ENCODE peak calls at places on chromosomes 2 and 18, in eight cellular contexts. R is adrenal gland, I is IMR-90, K is stomach, L is transverse colon, E is A549, O is HepG2, T is GM12892. M is an unnamed sample.

GRCh38 chr18:24019641-24020331 is 5.2 kb downstream of the TTC39C start:
- DNase-seq in I (no peak), T (no peak), K (no peak), O (no peak), L (no peak), E (no peak), R (no peak), M (no peak)

GRCh38 chr2:127078028-127078427 is 28.9 kb downstream of the BIN1 start:
- DNase-seq in R (no peak), O (no peak), E (no peak), K (no peak), L (no peak), T (no peak), I (no peak), M (no peak)

GRCh38 chr18:3554091-3554601 is 104.2 kb downstream of the TGIF1 start:
- DNase-seq in T (no peak), L (no peak), O (peak), E (no peak), R (no peak), K (no peak), I (no peak), M (no peak)

GRCh38 chr18:49277395-49278036 is 182.9 kb downstream of the DYM start:
- DNase-seq in K (no peak), O (no peak), L (no peak), R (no peak), I (peak), E (no peak), T (no peak), M (no peak)

GRCh38 chr18:51037230-51037629 is 7.2 kb downstream of the SMAD4 start:
- DNase-seq in I (no peak), T (no peak), L (no peak), O (no peak), R (no peak), E (no peak), K (no peak), M (no peak)

GRCh38 chr2:217218269-217219140 is 358.6 kb upstream of the TNP1 start:
- DNase-seq in L (no peak), E (no peak), I (peak), T (no peak), K (no peak), R (peak), O (no peak), M (no peak)

GRCh38 chr2:237298323-237299118 is 115.4 kb downstream of the COL6A3 start:
- DNase-seq in T (no peak), L (no peak), R (no peak), E (peak), I (peak), K (no peak), O (peak), M (peak)

GRCh38 chr2:170163666-170164065 is 14.3 kb upstream of the MYO3B start:
- DNase-seq in I (no peak), K (no peak), L (no peak), T (no peak), R (no peak), O (no peak), E (no peak), M (no peak)

GRCh38 chr2:2324119-2324518 is 7.0 kb downstream of the MYT1L start:
- DNase-seq in E (no peak), L (no peak), I (no peak), T (no peak), K (no peak), R (no peak), O (no peak), M (no peak)

GRCh38 chr18:41391616-41392610 is 563.1 kb upstream of the PIK3C3 start:
- DNase-seq in O (peak), L (peak), T (no peak), R (peak), E (peak), I (peak), K (peak), M (no peak)

GRCh38 chr2:211737282-211737681 is 801.3 kb downstream of the ERBB4 start:
- DNase-seq in O (no peak), K (no peak), I (no peak), E (no peak), R (no peak), L (no peak), T (no peak), M (no peak)

GRCh38 chr2:223943561-223944008 is 1.6 kb downstream of the WDFY1 start:
- DNase-seq in T (no peak), K (no peak), E (peak), R (no peak), O (peak), I (peak), L (peak), M (peak)

GRCh38 chr2:17208511-17208910 is 309.7 kb downstream of the RAD51AP2 start:
- DNase-seq in R (no peak), E (no peak), O (peak), L (no peak), I (peak), K (no peak), T (no peak), M (no peak)

GRCh38 chr2:120525056-120526046 is 179.4 kb downstream of the INHBB start:
- DNase-seq in K (no peak), R (peak), T (no peak), O (peak), L (no peak), I (no peak), E (peak), M (no peak)

GRCh38 chr18:75130591-75131274 is 78.2 kb downstream of the PTGR3 start:
- DNase-seq in L (no peak), O (no peak), R (no peak), E (no peak), T (no peak), K (no peak), I (peak), M (peak)

GRCh38 chr2:202221873-202222272 is 16.5 kb downstream of the SUMO1 start:
- DNase-seq in K (no peak), O (no peak), T (no peak), R (no peak), E (no peak), L (no peak), I (peak), M (no peak)

GRCh38 chr18:65769653-65770052 is 18.8 kb downstream of the CDH7 start:
- DNase-seq in K (no peak), R (no peak), O (no peak), T (no peak), E (no peak), L (no peak), I (no peak), M (no peak)

GRCh38 chr2:205731521-205731965 is 49.2 kb downstream of the NRP2 start:
- DNase-seq in T (no peak), R (no peak), K (no peak), L (no peak), I (peak), O (peak), E (peak), M (no peak)

GRCh38 chr2:23905155-23905554 is 21.8 kb downstream of the ATAD2B start:
- DNase-seq in I (peak), K (no peak), L (no peak), R (no peak), O (peak), E (no peak), T (no peak), M (no peak)

GRCh38 chr2:118291481-118291880 is 203.2 kb downstream of the INSIG2 start:
- DNase-seq in K (no peak), E (no peak), T (no peak), I (no peak), R (no peak), O (no peak), L (no peak), M (no peak)

GRCh38 chr2:43041167-43041566 is 185.2 kb downstream of the ZFP36L2 start:
- DNase-seq in T (no peak), I (no peak), O (no peak), R (no peak), K (no peak), E (no peak), L (no peak), M (no peak)

GRCh38 chr18:12750076-12750707 is 47.4 kb downstream of the PSMG2 start:
- DNase-seq in O (no peak), L (peak), I (no peak), E (no peak), K (no peak), T (no peak), R (peak), M (peak)

GRCh38 chr2:232491139-232491780 is 3.6 kb upstream of the ECEL1 start:
- DNase-seq in L (no peak), R (no peak), E (no peak), O (no peak), K (no peak), I (no peak), T (no peak), M (no peak)

GRCh38 chr2:64192570-64193192 is 48.5 kb upstream of the PELI1 start:
- DNase-seq in K (no peak), I (no peak), E (no peak), L (no peak), R (peak), O (peak), T (no peak), M (no peak)

GRCh38 chr18:12255626-12256026 is 1.5 kb downstream of the CIDEA start:
- DNase-seq in K (no peak), E (no peak), R (no peak), L (no peak), O (peak), I (peak), T (no peak), M (no peak)

GRCh38 chr18:74899554-74899953 is 301.9 kb downstream of the ZNF407 start:
- DNase-seq in R (peak), T (no peak), I (no peak), L (no peak), E (no peak), O (no peak), K (peak), M (no peak)

GRCh38 chr18:44521673-44522032 is 159.0 kb upstream of the SETBP1 start:
- DNase-seq in O (no peak), K (no peak), L (no peak), R (no peak), E (no peak), T (no peak), I (no peak), M (no peak)

GRCh38 chr2:97857553-97857952 is 138.2 kb downstream of the TMEM131 start:
- DNase-seq in I (no peak), R (no peak), E (no peak), K (no peak), L (no peak), T (no peak), O (no peak), M (no peak)

GRCh38 chr2:104849618-104850097 is 4.3 kb upstream of the POU3F3 start:
- DNase-seq in L (peak), I (peak), E (peak), K (no peak), O (peak), R (peak), T (no peak), M (peak)

GRCh38 chr2:207217442-207217841 is 51.7 kb upstream of the KLF7 start:
- DNase-seq in R (no peak), K (no peak), L (no peak), E (no peak), I (no peak), T (no peak), O (no peak), M (no peak)

GRCh38 chr2:170123593-170123992 is 54.4 kb upstream of the MYO3B start:
- DNase-seq in I (peak), O (peak), K (no peak), L (no peak), T (no peak), R (no peak), E (peak), M (no peak)

GRCh38 chr2:186429095-186429494 is 57.0 kb upstream of the ZC3H15 start:
- DNase-seq in K (no peak), O (no peak), R (no peak), E (no peak), L (no peak), T (no peak), I (peak), M (no peak)

GRCh38 chr2:65710356-65710755 is 278.0 kb upstream of the SPRED2 start:
- DNase-seq in I (no peak), T (no peak), R (no peak), L (no peak), O (no peak), E (no peak), K (no peak), M (no peak)

GRCh38 chr2:218216336-218216673 is 684 bp upstream of the ARPC2 start:
- DNase-seq in I (no peak), T (no peak), L (no peak), O (no peak), R (no peak), E (no peak), K (no peak), M (no peak)

GRCh38 chr2:40457846-40458245 is 6.0 kb upstream of the SLC8A1 start:
- DNase-seq in R (no peak), I (no peak), L (no peak), E (no peak), O (no peak), T (no peak), K (no peak), M (no peak)

GRCh38 chr2:32632089-32632488 is 4.2 kb downstream of the TTC27 start:
- DNase-seq in L (no peak), O (no peak), K (no peak), E (peak), R (no peak), I (peak), T (no peak), M (no peak)

GRCh38 chr18:73962251-73962650 is 185.4 kb downstream of the FBXO15 start:
- DNase-seq in O (no peak), E (no peak), T (no peak), K (no peak), R (no peak), I (peak), L (no peak), M (no peak)

DNA sequence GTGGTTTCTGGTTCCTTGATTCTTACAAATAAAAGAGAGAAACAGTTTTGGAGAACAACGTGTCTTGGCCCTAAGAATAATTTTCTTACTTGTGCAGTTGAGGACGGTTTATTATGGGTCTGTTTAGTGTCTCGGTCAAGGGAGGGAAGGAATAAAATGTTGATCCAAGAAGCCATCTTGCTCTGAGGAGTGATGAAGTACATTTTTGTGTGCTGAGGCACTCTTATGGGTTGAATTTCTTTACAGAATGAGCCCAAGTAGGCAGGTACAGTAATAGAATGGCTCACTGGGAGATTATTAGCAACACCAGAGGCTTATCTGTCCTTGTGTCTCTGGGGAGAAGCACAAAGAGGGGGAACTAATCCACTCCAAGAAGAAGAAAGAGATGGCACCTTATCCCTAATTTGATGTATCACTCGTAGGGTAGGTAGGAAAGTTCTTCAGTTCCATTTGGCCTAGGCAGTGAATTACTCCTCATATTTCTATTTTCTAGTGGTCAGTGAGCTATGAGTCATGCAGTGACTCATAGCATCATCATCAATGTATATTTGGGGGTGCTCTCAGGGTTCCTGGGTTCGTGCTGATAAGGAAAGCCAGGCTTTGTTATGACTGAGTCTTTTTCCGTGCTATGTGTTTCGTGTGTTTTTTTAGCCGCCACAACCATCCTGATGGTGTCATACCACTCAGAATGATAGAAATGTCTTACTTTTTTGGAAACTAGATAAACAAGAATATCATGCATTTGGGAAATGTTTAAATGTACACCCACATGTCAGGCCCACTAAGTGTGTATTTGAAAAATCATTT is 250.1 kb upstream of the CTAGE1 start:
- DNase-seq in T (peak), I (peak), O (no peak), E (peak), L (no peak), K (no peak), R (no peak), M (no peak)
- TF ChIP-seq POLR2A in T (no peak), I (no peak), O (no peak), E (no peak), L (no peak), K (no peak), R (no peak), M (no peak)

GRCh38 chr18:6732952-6733351 is 3.4 kb downstream of the ARHGAP28 start:
- DNase-seq in K (no peak), R (no peak), O (no peak), I (no peak), L (no peak), E (no peak), T (no peak), M (no peak)

GRCh38 chr18:6728809-6729246 is 688 bp upstream of the ARHGAP28 start:
- DNase-seq in E (no peak), I (no peak), L (no peak), T (no peak), K (no peak), O (no peak), R (no peak), M (no peak)

GRCh38 chr18:6728318-6728717 is 1.2 kb upstream of the ARHGAP28 start:
- DNase-seq in E (no peak), L (no peak), R (no peak), I (no peak), O (no peak), T (no peak), K (no peak), M (no peak)

GRCh38 chr18:6731197-6731596 is 1.7 kb downstream of the ARHGAP28 start:
- DNase-seq in O (no peak), R (no peak), T (no peak), E (no peak), K (no peak), I (peak), L (no peak), M (no peak)

GRCh38 chr18:6729247-6730091 is at the start of gene ARHGAP28:
- DNase-seq in T (peak), L (peak), E (peak), K (peak), O (no peak), R (peak), I (peak), M (peak)
- TF ChIP-seq POLR2A in T (no peak), L (peak), E (no peak), K (no peak), O (no peak), R (peak), I (peak), M (no peak)

GRCh38 chr2:158457826-158458616 is 1.3 kb downstream of the PKP4 start:
- DNase-seq in O (peak), K (peak), E (peak), R (peak), L (peak), I (peak), T (peak), M (peak)

GRCh38 chr2:158456309-158457066 is at the start of the genes CCDC148 and PKP4:
- DNase-seq in L (peak), R (peak), E (peak), K (peak), T (peak), I (peak), O (peak), M (peak)

GRCh38 chr2:158458617-158458920 is 1.8 kb downstream of the PKP4 start:
- DNase-seq in T (no peak), L (no peak), K (no peak), O (peak), I (peak), R (no peak), E (no peak), M (no peak)

GRCh38 chr2:158459161-158460003 is 2.6 kb downstream of the PKP4 start:
- DNase-seq in K (no peak), R (no peak), T (no peak), E (peak), I (no peak), L (no peak), O (peak), M (no peak)

GRCh38 chr2:158457092-158457825 is 507 bp downstream of the PKP4 start:
- DNase-seq in O (peak), R (peak), T (peak), E (peak), K (peak), I (peak), L (peak), M (peak)
- TF ChIP-seq POLR2A in O (peak), R (no peak), T (no peak), E (peak), K (no peak), I (no peak), L (no peak), M (no peak)

DNA sequence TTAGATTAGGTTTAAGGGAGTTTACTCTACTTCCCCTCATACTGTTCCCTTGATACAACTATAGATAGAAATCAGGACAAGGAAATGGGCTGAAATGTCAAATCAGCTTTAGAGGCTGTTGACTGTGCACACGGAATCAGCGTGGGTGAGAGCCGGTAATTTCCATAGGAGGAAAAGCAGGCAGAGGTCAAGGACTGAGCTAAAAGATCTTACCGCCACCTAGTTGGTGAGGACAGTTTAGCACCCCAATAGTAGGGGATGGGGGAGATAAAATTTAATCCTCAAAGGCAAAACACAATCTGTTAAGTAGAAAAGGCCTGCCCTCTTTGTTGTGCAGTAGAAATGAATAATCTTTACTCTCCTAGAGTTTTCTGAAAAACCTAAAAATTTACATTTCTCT is 1154.5 kb upstream of the CHAC2 start:
- DNase-seq in T (no peak), R (no peak), O (no peak), E (peak), K (no peak), I (no peak), L (no peak), M (no peak)
- TF ChIP-seq POLR2A in T (no peak), R (no peak), O (no peak), E (no peak), K (no peak), I (no peak), L (no peak), M (no peak)

GRCh38 chr2:134307334-134307733 is 53.5 kb downstream of the MGAT5 start:
- DNase-seq in I (no peak), R (no peak), E (no peak), O (no peak), L (no peak), T (no peak), K (no peak), M (no peak)
- TF ChIP-seq POLR2A in I (no peak), R (no peak), E (no peak), O (no peak), L (no peak), T (no peak), K (no peak), M (no peak)

GRCh38 chr2:70087703-70088507 is 628 bp downstream of the PCBP1 start:
- DNase-seq in T (peak), E (peak), I (peak), L (peak), O (peak), R (peak), K (peak), M (peak)

GRCh38 chr2:70085711-70086277 is 1.5 kb upstream of the PCBP1 start:
- DNase-seq in L (no peak), I (no peak), E (no peak), T (no peak), K (no peak), O (no peak), R (no peak), M (peak)

GRCh38 chr2:70086838-70087702 is at the start of gene PCBP1:
- DNase-seq in O (peak), I (peak), R (peak), T (peak), L (peak), K (peak), E (peak), M (peak)

GRCh38 chr2:70084973-70085710 is 2.1 kb upstream of the PCBP1 start:
- DNase-seq in R (peak), I (no peak), L (peak), T (no peak), O (no peak), E (no peak), K (peak), M (peak)

DNA sequence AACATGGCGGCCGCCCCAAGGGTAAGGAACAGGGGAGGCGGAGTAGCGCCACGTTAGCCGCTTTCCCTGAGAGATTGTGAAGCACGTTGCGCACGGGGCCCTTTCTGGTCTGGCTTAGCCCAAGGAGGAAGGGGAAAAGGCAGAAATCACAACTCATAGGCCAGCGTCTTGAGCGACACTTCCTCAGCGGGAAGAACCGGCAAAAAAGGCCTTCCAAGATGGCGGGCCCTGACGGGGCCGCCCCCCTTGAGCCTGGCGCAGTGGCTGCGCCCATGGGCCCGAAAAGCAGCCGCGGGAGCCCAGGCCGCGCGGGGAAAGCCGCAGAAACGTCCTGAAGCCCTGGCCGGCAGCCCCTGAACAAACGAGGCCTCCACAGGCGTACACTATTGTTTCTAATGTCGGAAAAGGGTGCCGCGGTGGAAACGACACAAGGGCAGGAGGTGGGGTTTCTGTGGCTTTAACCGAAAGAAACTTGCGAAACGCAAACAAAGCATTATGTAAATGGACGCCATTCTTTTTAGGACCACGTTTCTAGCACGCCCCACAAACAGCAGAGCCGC is 919 bp upstream of the PCBP1 start:
- DNase-seq in I (peak), T (peak), L (peak), O (peak), R (peak), E (peak), K (peak), M (peak)
- TF ChIP-seq POLR2A in I (peak), T (peak), L (no peak), O (peak), R (no peak), E (peak), K (no peak), M (no peak)